ENCODE peak calls at places on chromosome 1, in four cellular contexts. One of them, this sample, is unnamed.

GRCh38 chr1:6041432-6042062 is 4.1 kb upstream of the KCNAB2 start:
- DNase-seq in choroid plexus epithelial cell: peak
- DNase-seq in body of pancreas: no peak
- DNase-seq in neural progenitor cell: peak
- DNase-seq in this sample: no peak

GRCh38 chr1:209840611-209841010 is 12.8 kb downstream of the UTP25 start:
- DNase-seq in choroid plexus epithelial cell: no peak
- DNase-seq in body of pancreas: no peak
- DNase-seq in neural progenitor cell: no peak
- DNase-seq in this sample: no peak

GRCh38 chr1:153565529-153566374 is at the start of gene S100A2:
- DNase-seq in choroid plexus epithelial cell: peak
- DNase-seq in body of pancreas: peak
- DNase-seq in neural progenitor cell: no peak
- DNase-seq in this sample: no peak

GRCh38 chr1:174894087-174894768 is 105.5 kb upstream of the CACYBP start:
- DNase-seq in choroid plexus epithelial cell: no peak
- DNase-seq in body of pancreas: no peak
- DNase-seq in neural progenitor cell: no peak
- DNase-seq in this sample: no peak

GRCh38 chr1:39087109-39087834 is 61.1 kb downstream of the NDUFS5 start:
- DNase-seq in choroid plexus epithelial cell: peak
- DNase-seq in body of pancreas: no peak
- DNase-seq in neural progenitor cell: no peak
- DNase-seq in this sample: no peak

GRCh38 chr1:79235221-79236002 is 228.9 kb upstream of the ADGRL4 start:
- DNase-seq in choroid plexus epithelial cell: peak
- DNase-seq in body of pancreas: no peak
- DNase-seq in neural progenitor cell: peak
- DNase-seq in this sample: no peak

GRCh38 chr1:42170779-42171621 is 6.5 kb upstream of the GUCA2A start:
- DNase-seq in choroid plexus epithelial cell: no peak
- DNase-seq in body of pancreas: peak
- DNase-seq in neural progenitor cell: no peak
- DNase-seq in this sample: no peak

GRCh38 chr1:22969224-22969829 is 3.3 kb downstream of the LACTBL1 start:
- DNase-seq in choroid plexus epithelial cell: peak
- DNase-seq in body of pancreas: peak
- DNase-seq in neural progenitor cell: no peak
- DNase-seq in this sample: no peak

GRCh38 chr1:174406421-174406820 is 41.3 kb upstream of the GPR52 start:
- DNase-seq in choroid plexus epithelial cell: no peak
- DNase-seq in body of pancreas: no peak
- DNase-seq in neural progenitor cell: no peak
- DNase-seq in this sample: no peak

GRCh38 chr1:97384294-97384952 is 536.4 kb downstream of the DPYD start:
- DNase-seq in choroid plexus epithelial cell: peak
- DNase-seq in body of pancreas: no peak
- DNase-seq in neural progenitor cell: no peak
- DNase-seq in this sample: no peak

GRCh38 chr1:100320311-100321097 is 31.8 kb upstream of the CDC14A start:
- DNase-seq in choroid plexus epithelial cell: no peak
- DNase-seq in body of pancreas: no peak
- DNase-seq in neural progenitor cell: no peak
- DNase-seq in this sample: no peak
- TF ChIP-seq CTCF in choroid plexus epithelial cell: no peak
- TF ChIP-seq CTCF in body of pancreas: no peak
- TF ChIP-seq CTCF in neural progenitor cell: no peak
- TF ChIP-seq CTCF in this sample: no peak

GRCh38 chr1:220786337-220787068 is at the start of gene MTARC1:
- DNase-seq in choroid plexus epithelial cell: peak
- DNase-seq in body of pancreas: peak
- DNase-seq in neural progenitor cell: peak
- DNase-seq in this sample: peak
- TF ChIP-seq CTCF in choroid plexus epithelial cell: no peak
- TF ChIP-seq CTCF in body of pancreas: peak
- TF ChIP-seq CTCF in neural progenitor cell: peak
- TF ChIP-seq CTCF in this sample: peak

GRCh38 chr1:156602557-156602993 is 1.3 kb upstream of the GPATCH4 start:
- DNase-seq in choroid plexus epithelial cell: peak
- DNase-seq in body of pancreas: no peak
- DNase-seq in neural progenitor cell: peak
- DNase-seq in this sample: no peak
- TF ChIP-seq CTCF in choroid plexus epithelial cell: peak
- TF ChIP-seq CTCF in body of pancreas: no peak
- TF ChIP-seq CTCF in neural progenitor cell: peak
- TF ChIP-seq CTCF in this sample: peak

DNA sequence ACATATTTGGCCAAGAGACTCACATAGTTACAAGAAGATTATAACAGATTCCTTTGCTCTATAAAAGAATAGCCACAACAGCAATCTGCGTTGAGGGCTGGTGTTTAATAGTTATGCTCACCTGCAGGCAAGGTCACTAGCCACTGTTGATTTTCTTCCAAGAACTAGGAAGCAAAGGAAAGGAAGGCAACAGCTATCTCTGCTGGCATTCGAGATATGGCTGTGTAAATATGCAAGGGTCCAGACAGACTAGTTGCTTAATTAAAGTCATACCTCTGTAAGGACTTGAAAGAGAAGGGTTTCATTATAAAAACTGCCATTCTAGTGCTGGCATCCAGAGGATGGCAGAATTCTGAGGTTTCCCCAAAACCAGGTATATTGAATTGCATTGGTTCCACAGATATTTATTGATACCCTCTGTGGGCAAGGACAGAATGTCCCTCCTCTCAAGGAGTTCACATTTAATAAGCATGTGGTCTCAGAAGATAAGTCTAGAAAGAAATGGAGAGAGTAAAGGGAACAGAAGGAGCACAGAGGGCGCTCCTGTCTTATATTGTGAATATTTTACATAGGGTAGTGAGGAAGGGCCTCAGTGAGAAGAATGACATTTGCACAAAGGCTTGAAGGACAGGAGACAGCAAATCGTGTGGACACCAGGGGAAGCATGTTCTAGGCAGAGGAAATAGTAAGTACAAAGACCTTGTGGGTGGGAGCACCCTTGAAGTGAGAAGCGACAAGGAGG is 23.6 kb upstream of the PLEKHA6 start:
- DNase-seq in choroid plexus epithelial cell: no peak
- DNase-seq in body of pancreas: no peak
- DNase-seq in neural progenitor cell: no peak
- DNase-seq in this sample: no peak
- TF ChIP-seq CTCF in choroid plexus epithelial cell: no peak
- TF ChIP-seq CTCF in body of pancreas: no peak
- TF ChIP-seq CTCF in neural progenitor cell: no peak
- TF ChIP-seq CTCF in this sample: no peak